ENCODE peak calls at places on chromosome 9, in six cellular contexts. L is upper lobe of right lung; F is CD4-positive, alpha-beta T cell; X is psoas muscle; V is left ventricle myocardium inferior; I is choroid plexus epithelial cell. J is an unnamed sample.

GRCh38 chr9:121732383-121732782 is 80.9 kb downstream of the DAB2IP start:
- DNase-seq in I (no peak), L (no peak), F (no peak), X (no peak), V (no peak), J (no peak)

GRCh38 chr9:97559111-97559514 is 57.6 kb downstream of the TMOD1 start:
- DNase-seq in V (no peak), L (peak), F (no peak), X (no peak), I (no peak), J (peak)

GRCh38 chr9:114097613-114098020 is 1.5 kb downstream of the KIF12 start:
- DNase-seq in V (no peak), L (peak), X (no peak), I (no peak), F (no peak), J (no peak)

GRCh38 chr9:132167192-132167591 is 5.3 kb downstream of the NTNG2 start:
- DNase-seq in I (peak), V (no peak), L (no peak), X (no peak), F (no peak), J (no peak)

GRCh38 chr9:23723672-23724071 is 102.4 kb downstream of the ELAVL2 start:
- DNase-seq in V (no peak), F (no peak), X (no peak), I (no peak), L (no peak), J (no peak)

GRCh38 chr9:78243130-78243529 is 7.3 kb downstream of the CEP78 start:
- DNase-seq in F (no peak), I (no peak), L (no peak), X (no peak), V (no peak), J (no peak)

GRCh38 chr9:131333771-131334567 is 44.4 kb downstream of the PLPP7 start:
- DNase-seq in L (peak), V (peak), X (peak), F (no peak), I (no peak), J (no peak)

GRCh38 chr9:135376511-135377173 is 102.9 kb upstream of the PPP1R26 start:
- DNase-seq in F (no peak), L (no peak), I (peak), V (no peak), X (no peak), J (no peak)

GRCh38 chr9:78292716-78293497 is 4.0 kb upstream of the PSAT1 start:
- DNase-seq in V (no peak), I (no peak), F (no peak), X (no peak), L (no peak), J (no peak)

GRCh38 chr9:109252291-109252690 is 68.6 kb downstream of the EPB41L4B start:
- DNase-seq in L (no peak), F (no peak), X (no peak), V (no peak), I (no peak), J (no peak)

GRCh38 chr9:132575005-132575609 is 7.3 kb upstream of the BARHL1 start:
- DNase-seq in X (peak), I (peak), F (peak), L (peak), V (peak), J (no peak)

DNA sequence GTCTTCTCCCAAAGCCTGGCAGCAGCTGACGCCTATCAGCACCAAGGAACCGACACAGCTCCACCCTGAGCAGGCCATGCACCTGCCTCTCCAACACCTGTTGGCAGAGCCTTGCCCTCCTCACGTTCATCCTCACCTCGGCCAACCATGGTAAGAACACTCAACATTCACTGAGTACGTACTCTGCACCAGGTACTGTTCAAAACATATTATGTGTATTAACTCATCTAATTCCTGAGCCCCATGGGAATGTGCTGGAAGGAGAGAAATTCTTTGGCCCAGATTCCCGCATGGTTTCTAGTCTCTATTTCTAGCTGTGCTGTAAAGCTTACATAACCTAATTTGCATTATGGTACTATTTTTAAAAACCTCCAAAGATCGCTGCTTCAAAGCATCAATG is 86.1 kb downstream of the GPR21 start:
- DNase-seq in V (no peak), X (no peak), F (no peak), L (no peak), I (peak), J (no peak)
- TF ChIP-seq CTCF in V (no peak), X (no peak), F (no peak), L (no peak), I (no peak), J (no peak)

DNA sequence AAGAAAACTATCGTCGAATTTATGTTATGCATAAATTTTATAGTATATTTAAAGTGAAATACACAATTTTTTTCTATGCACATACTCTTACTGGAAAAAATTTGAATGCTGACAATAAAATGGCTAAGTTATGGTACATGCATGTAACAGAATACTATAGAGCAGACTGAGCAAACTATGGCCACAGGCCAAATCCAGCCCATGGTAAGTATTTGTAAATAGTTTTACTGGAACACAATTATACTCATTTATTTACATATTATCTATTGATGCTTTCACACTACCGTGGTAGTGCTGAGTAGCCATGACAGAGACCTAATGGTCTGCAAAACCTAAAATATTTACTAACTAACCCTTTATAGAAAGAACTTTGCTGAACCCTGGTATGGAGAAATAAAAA is 45.7 kb downstream of the TEX10 start:
- DNase-seq in I (no peak), X (no peak), V (no peak), L (no peak), F (no peak), J (no peak)
- TF ChIP-seq CTCF in I (no peak), X (no peak), V (no peak), L (no peak), F (no peak), J (no peak)

GRCh38 chr9:17669206-17669605 is 90.3 kb downstream of the SH3GL2 start:
- DNase-seq in X (no peak), V (no peak), L (no peak), F (no peak), I (no peak), J (no peak)
- TF ChIP-seq CTCF in X (no peak), V (no peak), L (no peak), F (no peak), I (no peak), J (no peak)

DNA sequence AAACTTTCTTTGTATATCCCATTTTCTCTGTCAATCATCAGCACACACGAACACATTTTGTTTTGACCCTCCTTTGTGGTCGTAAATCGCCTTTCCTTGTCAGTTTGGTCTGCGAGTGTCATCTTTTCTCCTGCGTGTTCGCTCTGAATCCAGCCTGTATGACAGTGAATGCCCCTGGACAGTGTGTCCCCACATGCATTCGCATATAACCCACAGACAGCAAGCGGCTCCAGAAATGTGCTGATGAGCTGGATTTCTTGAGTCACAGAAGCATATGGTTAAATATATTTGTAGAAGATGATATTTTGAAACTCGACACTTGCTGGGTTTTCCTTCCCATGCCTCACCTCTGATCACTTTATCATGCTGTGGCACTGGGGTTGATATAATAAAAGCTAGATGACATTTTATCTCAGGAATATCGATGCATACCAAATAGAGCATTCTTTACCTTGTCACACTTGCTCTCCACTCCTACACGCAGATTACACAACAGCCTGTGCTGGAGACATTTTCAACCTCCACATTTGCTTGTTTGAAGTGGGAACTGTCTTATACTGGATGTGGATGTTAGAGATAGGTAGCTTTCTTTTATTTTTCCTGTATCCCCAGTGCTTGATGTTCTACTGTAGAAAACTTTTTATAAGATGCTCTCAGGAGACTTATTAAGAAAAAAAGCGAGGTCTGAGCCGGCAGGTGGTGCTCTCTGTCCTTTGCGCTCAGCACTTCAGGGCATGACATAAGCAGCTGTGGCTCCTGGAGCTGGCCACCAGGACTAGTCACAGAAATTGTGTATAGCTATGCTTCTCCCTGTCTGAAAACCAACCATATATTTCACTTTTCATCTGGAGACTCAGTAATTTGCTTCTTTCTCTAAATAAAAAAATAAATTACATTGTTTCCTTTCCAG is 215.1 kb downstream of the SH3GL2 start:
- DNase-seq in L (no peak), V (no peak), F (no peak), X (no peak), I (peak), J (no peak)
- TF ChIP-seq CTCF in L (no peak), V (no peak), F (no peak), X (no peak), I (peak), J (peak)

DNA sequence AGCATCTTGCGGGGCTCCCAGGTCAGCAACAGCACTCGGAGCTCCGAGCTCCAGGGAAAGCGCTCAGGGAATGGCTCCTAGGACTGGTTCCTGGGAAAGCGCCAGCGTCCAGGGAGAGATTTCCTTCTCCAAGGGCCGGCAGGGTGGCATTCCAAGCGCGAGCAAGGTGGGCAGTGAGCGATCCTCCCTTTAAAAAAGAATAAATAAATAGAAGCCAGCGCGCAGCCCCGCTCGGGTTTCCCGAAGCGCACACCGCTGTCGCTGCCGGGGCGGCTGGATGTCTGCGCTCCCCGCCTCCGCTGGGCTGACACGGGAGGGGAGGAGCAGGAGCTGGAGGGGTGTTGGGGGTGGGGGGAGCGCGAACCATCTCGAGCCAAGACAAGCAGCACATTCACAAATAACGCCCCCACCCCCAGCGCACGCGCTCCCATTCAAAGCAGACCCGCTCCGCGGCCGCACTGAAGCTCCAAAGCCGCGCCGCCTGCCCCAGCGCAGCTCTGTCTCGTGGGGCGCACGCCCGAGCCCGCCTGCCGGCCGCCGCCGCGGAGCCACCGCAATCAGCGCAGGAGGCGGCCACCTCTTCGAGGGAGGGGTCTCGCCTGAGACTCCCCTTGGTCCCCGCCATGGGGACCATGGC is 327.5 kb downstream of the SH3GL2 start:
- DNase-seq in L (peak), I (no peak), F (no peak), X (peak), V (no peak), J (no peak)
- TF ChIP-seq CTCF in L (no peak), I (no peak), F (no peak), X (no peak), V (no peak), J (no peak)

DNA sequence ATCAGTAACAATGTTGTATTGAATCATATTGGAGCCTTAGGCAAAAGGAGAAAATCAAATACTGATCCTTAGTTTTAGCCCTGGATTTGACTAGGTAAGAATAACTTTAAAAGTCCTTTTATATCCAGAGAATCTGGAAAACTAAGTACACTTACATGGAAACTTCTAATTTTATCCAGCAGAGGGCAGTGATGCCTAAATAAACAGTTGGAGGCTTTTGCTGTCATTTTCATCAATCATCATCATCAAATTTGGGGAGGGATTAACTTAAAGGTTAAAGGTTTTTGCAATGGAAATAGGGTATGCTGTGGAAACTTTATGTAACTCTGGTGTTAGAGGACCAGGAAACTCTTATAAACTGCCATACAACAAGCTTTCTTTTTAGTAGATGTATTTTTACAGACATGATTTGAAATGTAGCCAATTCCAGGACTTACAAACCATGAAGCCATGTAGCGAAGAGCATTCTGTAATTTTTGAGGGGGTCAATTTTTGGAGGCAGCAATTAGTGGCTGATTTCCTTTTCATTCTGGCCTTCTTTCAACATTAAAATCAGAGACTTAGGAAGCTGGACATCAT is 112.7 kb downstream of the OSTF1 start:
- DNase-seq in V (no peak), I (peak), L (no peak), X (no peak), F (no peak), J (no peak)
- TF ChIP-seq CTCF in V (peak), I (peak), L (peak), X (peak), F (peak), J (peak)

DNA sequence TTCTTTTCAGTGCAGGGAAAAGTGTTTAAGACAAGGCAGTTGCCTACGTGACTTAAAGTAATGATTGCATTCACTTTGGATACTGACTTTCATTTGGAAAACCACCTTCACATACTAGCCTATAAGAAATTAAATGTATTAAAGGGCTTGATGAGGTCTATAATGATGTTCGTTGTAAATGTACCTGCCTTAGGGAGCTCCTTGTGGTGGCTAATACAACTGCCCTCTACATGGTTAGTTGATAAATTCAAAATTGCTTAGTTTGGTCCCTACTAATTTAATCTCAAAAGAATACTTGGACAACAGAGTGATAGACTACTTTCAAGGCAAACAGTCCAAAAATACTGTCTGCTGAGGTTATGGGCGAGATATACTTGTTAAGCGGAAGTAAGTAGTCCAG is 3.8 kb downstream of the VLDLR start:
- DNase-seq in X (no peak), F (no peak), L (no peak), I (no peak), V (no peak), J (no peak)
- TF ChIP-seq CTCF in X (no peak), F (no peak), L (no peak), I (peak), V (peak), J (no peak)

DNA sequence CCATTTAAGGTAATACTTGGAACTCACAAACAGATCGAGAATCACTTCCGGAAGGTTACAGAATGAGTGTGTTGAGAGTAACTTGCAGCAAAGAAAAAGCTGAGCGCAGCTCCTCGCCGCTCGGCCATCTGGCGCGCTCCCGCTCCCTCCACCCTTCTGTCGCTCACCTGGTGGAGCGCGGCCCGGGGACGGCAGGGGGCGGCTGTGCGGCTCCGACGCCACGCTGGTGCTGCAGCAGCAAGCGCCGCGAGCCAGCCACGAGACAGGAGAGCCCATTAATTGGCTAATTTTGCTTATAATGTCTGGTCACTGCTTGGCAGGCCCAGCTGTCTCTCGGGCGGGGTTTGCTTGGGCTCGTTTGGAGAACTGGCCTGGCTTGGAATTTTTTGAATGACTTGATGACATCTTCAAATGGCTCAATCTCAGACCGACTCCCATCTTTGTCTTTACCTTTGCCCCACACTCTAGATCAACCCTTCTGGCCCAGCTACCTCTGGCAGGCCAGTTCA is 601.8 kb downstream of the CCDC171 start:
- DNase-seq in X (peak), L (peak), V (peak), I (peak), F (no peak), J (no peak)
- TF ChIP-seq CTCF in X (no peak), L (peak), V (peak), I (peak), F (no peak), J (no peak)

GRCh38 chr9:123724211-123724831 is 205.6 kb downstream of the DENND1A start:
- DNase-seq in L (no peak), I (peak), F (no peak), V (no peak), X (no peak), J (no peak)
- TF ChIP-seq CTCF in L (no peak), I (peak), F (no peak), V (peak), X (peak), J (no peak)

DNA sequence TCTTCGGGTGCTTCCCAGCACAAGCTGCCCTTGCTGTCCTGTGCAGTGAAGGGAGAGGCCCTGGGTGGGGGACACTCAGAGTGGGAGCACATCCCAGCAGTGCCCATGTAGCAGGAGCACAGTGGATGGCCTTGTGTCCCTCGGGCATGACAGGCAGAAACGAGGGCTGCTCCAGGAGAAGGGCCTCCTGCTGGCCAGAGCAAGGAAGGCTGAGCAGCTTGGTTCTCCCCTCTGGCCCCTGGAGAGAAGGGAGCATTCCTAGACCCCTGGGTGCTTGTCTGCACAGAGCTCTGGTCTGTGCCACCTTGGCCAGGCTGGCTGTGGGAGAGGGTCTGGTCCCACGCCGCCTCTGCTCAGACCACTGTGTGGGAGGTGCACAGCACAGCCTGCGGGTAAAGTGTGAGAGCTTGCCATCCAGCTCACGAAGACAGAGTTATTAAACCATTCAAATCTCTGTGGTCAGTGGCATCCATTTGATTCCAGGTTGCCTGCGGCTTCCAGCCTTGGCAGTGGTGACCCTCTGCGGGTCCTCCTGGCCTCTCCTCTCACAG is 18.3 kb downstream of the FBXW5 start:
- DNase-seq in V (no peak), I (peak), F (no peak), X (no peak), L (peak), J (no peak)
- TF ChIP-seq CTCF in V (no peak), I (peak), F (no peak), X (no peak), L (no peak), J (peak)